ENCODE peak calls at places on chromosomes 4 and X, in nine cellular contexts. L, G, Z, J, D, H, I, C and W are unnamed samples.

GRCh38 chr4:7964890-7965662 is 25.4 kb upstream of the AFAP1 start:
- DNase-seq in D (no peak), G (peak), J (peak), C (no peak), I (peak), H (no peak), Z (no peak), L (no peak), W (no peak)

GRCh38 chr4:135244605-135245146 is 1043.1 kb upstream of the PABPC4L start:
- DNase-seq in J (no peak), C (no peak), G (no peak), Z (no peak), H (no peak), I (no peak), L (no peak), D (no peak), W (no peak)

GRCh38 chr4:54233697-54234496 is 4.8 kb downstream of the PDGFRA start:
- DNase-seq in Z (peak), H (peak), G (peak), C (no peak), I (peak), L (peak), D (peak), J (peak), W (peak)

GRCh38 chr4:24130637-24131036 is 240.8 kb upstream of the PPARGC1A start:
- DNase-seq in D (no peak), Z (no peak), L (no peak), G (no peak), H (no peak), J (no peak), I (no peak), C (no peak), W (no peak)

GRCh38 chr4:120071192-120071795 is 4.6 kb upstream of the MAD2L1 start:
- DNase-seq in H (peak), Z (peak), L (no peak), G (peak), C (no peak), D (no peak), J (no peak), I (peak), W (peak)

GRCh38 chrX:50202539-50202938 is 1.7 kb upstream of the AKAP4 start:
- DNase-seq in H (no peak), J (no peak), G (no peak), D (no peak), Z (no peak), L (no peak), C (no peak), I (no peak), W (no peak)

GRCh38 chr4:35463251-35463952 is 780.9 kb downstream of the ARAP2 start:
- DNase-seq in H (no peak), G (no peak), I (no peak), L (no peak), Z (no peak), C (no peak), J (no peak), D (no peak), W (no peak)

GRCh38 chrX:122582280-122582679 is 601.8 kb upstream of the GRIA3 start:
- DNase-seq in Z (no peak), D (no peak), H (no peak), G (no peak), J (no peak), I (no peak), C (no peak), L (no peak), W (no peak)

GRCh38 chr4:40957281-40957680 is 207.5 kb downstream of the NSUN7 start:
- DNase-seq in L (no peak), I (no peak), C (no peak), Z (no peak), H (no peak), D (no peak), J (no peak), G (no peak), W (no peak)

GRCh38 chr4:60579335-60579734 is 620.8 kb upstream of the ADGRL3 start:
- DNase-seq in G (no peak), L (no peak), H (no peak), C (no peak), I (no peak), D (no peak), J (no peak), Z (no peak), W (no peak)

GRCh38 chr4:41933997-41934812 is 1.0 kb upstream of the TMEM33 start:
- DNase-seq in L (no peak), G (peak), C (no peak), D (no peak), Z (no peak), J (peak), I (no peak), H (no peak), W (no peak)

GRCh38 chr4:11529625-11530201 is 101.0 kb upstream of the HS3ST1 start:
- DNase-seq in L (no peak), G (peak), D (no peak), H (no peak), I (no peak), C (no peak), Z (no peak), J (no peak), W (no peak)

GRCh38 chr4:112752061-112752460 is 115.1 kb downstream of the LARP7 start:
- DNase-seq in I (no peak), L (no peak), G (no peak), Z (no peak), C (no peak), D (no peak), J (no peak), H (no peak), W (no peak)

GRCh38 chr4:95857761-95858160 is 17.9 kb downstream of the PDHA2 start:
- DNase-seq in D (no peak), H (no peak), I (no peak), C (no peak), Z (no peak), G (no peak), L (no peak), J (no peak), W (no peak)

GRCh38 chrX:45622538-45622937 is 421.9 kb upstream of the DIPK2B start:
- DNase-seq in C (peak), Z (no peak), I (no peak), J (no peak), L (no peak), G (no peak), D (no peak), H (no peak), W (no peak)

GRCh38 chr4:1008840-1009646 is 2.4 kb upstream of the FGFRL1 start:
- DNase-seq in J (no peak), L (no peak), H (no peak), D (no peak), G (no peak), C (no peak), I (peak), Z (peak), W (no peak)

GRCh38 chr4:141391771-141392170 is 171.1 kb downstream of the ZNF330 start:
- DNase-seq in G (no peak), I (no peak), C (no peak), D (no peak), J (no peak), H (no peak), Z (no peak), L (no peak), W (no peak)

GRCh38 chrX:25019707-25020390 is 4.1 kb upstream of the ARX start:
- DNase-seq in G (no peak), H (no peak), C (no peak), I (no peak), Z (no peak), L (no peak), J (no peak), D (no peak), W (no peak)

GRCh38 chrX:42129541-42129940 is 206.2 kb upstream of the CASK start:
- DNase-seq in C (no peak), L (no peak), D (no peak), I (no peak), H (no peak), G (no peak), J (no peak), Z (no peak), W (no peak)

GRCh38 chr4:75327804-75328512 is 186.2 kb downstream of the RCHY1 start:
- DNase-seq in Z (no peak), J (no peak), L (no peak), I (no peak), D (no peak), H (no peak), G (no peak), C (no peak), W (no peak)

GRCh38 chr4:39518484-39518883 is 8.8 kb downstream of the UGDH start:
- DNase-seq in C (no peak), G (no peak), L (no peak), H (no peak), D (no peak), Z (no peak), I (no peak), J (no peak), W (no peak)

GRCh38 chrX:41276661-41277506 is 57.1 kb upstream of the DDX3X start:
- DNase-seq in Z (no peak), G (no peak), L (no peak), J (no peak), C (no peak), I (peak), H (peak), D (no peak), W (peak)

GRCh38 chr4:142645478-142646108 is 200.5 kb downstream of the INPP4B start:
- DNase-seq in H (no peak), C (no peak), G (no peak), L (no peak), J (no peak), D (no peak), Z (no peak), I (no peak), W (no peak)

GRCh38 chr4:124432500-124432899 is 280.0 kb downstream of the ANKRD50 start:
- DNase-seq in Z (no peak), C (no peak), J (no peak), I (no peak), D (no peak), H (no peak), L (no peak), G (peak), W (no peak)

GRCh38 chr4:124757121-124757520 is 44.6 kb upstream of the ANKRD50 start:
- DNase-seq in L (no peak), C (peak), G (no peak), I (no peak), D (no peak), Z (no peak), J (no peak), H (no peak), W (no peak)

GRCh38 chr4:77044458-77045124 is 31.2 kb downstream of the CCNI start:
- DNase-seq in Z (no peak), G (peak), H (no peak), I (no peak), L (no peak), D (no peak), C (no peak), J (no peak), W (peak)

GRCh38 chr4:80017125-80017854 is 55.7 kb downstream of the ANTXR2 start:
- DNase-seq in Z (no peak), H (no peak), I (no peak), L (no peak), G (no peak), D (no peak), J (no peak), C (peak), W (no peak)

GRCh38 chrX:72652132-72652531 is 62.0 kb downstream of the PHKA1 start:
- DNase-seq in J (no peak), L (no peak), D (no peak), H (no peak), Z (no peak), C (no peak), I (no peak), G (no peak), W (no peak)

GRCh38 chrX:18255059-18255458 is 34.4 kb upstream of the BEND2 start:
- DNase-seq in L (no peak), I (no peak), D (no peak), J (no peak), C (no peak), H (no peak), Z (no peak), G (no peak), W (no peak)

GRCh38 chr4:8568068-8568668 is 12.0 kb upstream of the GPR78 start:
- DNase-seq in J (no peak), Z (no peak), G (no peak), C (no peak), H (no peak), D (no peak), L (no peak), I (no peak), W (no peak)

GRCh38 chr4:41991916-41992767 is 1.8 kb downstream of the SLC30A9 start:
- DNase-seq in G (no peak), D (no peak), L (no peak), Z (no peak), I (no peak), J (no peak), H (no peak), C (no peak), W (no peak)

GRCh38 chr4:60344908-60345307 is 855.2 kb upstream of the ADGRL3 start:
- DNase-seq in G (no peak), I (no peak), H (no peak), Z (no peak), C (no peak), D (no peak), L (no peak), J (no peak), W (no peak)

GRCh38 chr4:10687526-10687925 is 3.0 kb upstream of the CLNK start:
- DNase-seq in D (no peak), H (no peak), J (no peak), Z (no peak), G (no peak), L (no peak), I (no peak), C (no peak), W (no peak)

GRCh38 chr4:174156239-174156826 is 127.1 kb downstream of the FBXO8 start:
- DNase-seq in I (no peak), C (no peak), H (no peak), G (peak), D (no peak), J (no peak), L (no peak), Z (no peak), W (peak)

GRCh38 chr4:173367946-173368345 is 2.8 kb upstream of the SAP30 start:
- DNase-seq in D (no peak), G (no peak), Z (no peak), J (no peak), I (no peak), C (no peak), L (no peak), H (no peak), W (no peak)

GRCh38 chrX:10233173-10233572 is 76.4 kb downstream of the CLCN4 start:
- DNase-seq in D (no peak), C (no peak), H (no peak), J (no peak), Z (no peak), L (no peak), G (peak), I (no peak), W (no peak)

GRCh38 chr4:30721353-30722091 is 1.4 kb downstream of the PCDH7 start:
- DNase-seq in C (no peak), D (peak), J (no peak), H (peak), I (peak), L (peak), G (peak), Z (no peak), W (peak)

GRCh38 chr4:156763511-156763910 is 208.1 kb downstream of the PDGFC start:
- DNase-seq in D (no peak), I (no peak), J (no peak), G (no peak), L (no peak), H (no peak), Z (no peak), C (no peak), W (no peak)

GRCh38 chrX:74389016-74389415 is 32.3 kb upstream of the SLC16A2 start:
- DNase-seq in H (no peak), G (peak), L (no peak), D (no peak), J (no peak), C (no peak), I (no peak), Z (no peak), W (no peak)

GRCh38 chrX:115560978-115561604 is at the start of gene PLS3:
- DNase-seq in Z (no peak), G (peak), L (peak), C (no peak), H (peak), J (peak), D (peak), I (peak), W (peak)

GRCh38 chrX:136303041-136303440 is 2.3 kb downstream of the ADGRG4 start:
- DNase-seq in G (no peak), C (no peak), I (no peak), J (no peak), Z (no peak), L (no peak), H (no peak), D (no peak), W (no peak)

GRCh38 chrX:136306182-136306581 is 5.4 kb downstream of the ADGRG4 start:
- DNase-seq in L (no peak), J (no peak), Z (no peak), C (no peak), H (no peak), G (no peak), I (no peak), D (no peak), W (no peak)

GRCh38 chrX:136310411-136310810 is 9.6 kb downstream of the ADGRG4 start:
- DNase-seq in Z (no peak), L (no peak), J (no peak), G (peak), I (no peak), C (no peak), H (no peak), D (no peak), W (no peak)

GRCh38 chrX:136307471-136307870 is 6.7 kb downstream of the ADGRG4 start:
- DNase-seq in D (no peak), J (no peak), Z (no peak), L (no peak), C (no peak), H (no peak), G (no peak), I (no peak), W (no peak)

GRCh38 chrX:136304493-136304892 is 3.7 kb downstream of the ADGRG4 start:
- DNase-seq in H (no peak), Z (no peak), D (no peak), C (no peak), J (no peak), G (peak), I (no peak), L (no peak), W (no peak)
- TF ChIP-seq CTCF in H (no peak), Z (no peak), D (no peak), C (no peak), J (no peak), G (no peak), I (no peak), L (no peak), W (no peak)

GRCh38 chrX:22081475-22082092 is 49.5 kb downstream of the PHEX start:
- DNase-seq in D (no peak), I (peak), H (peak), L (no peak), C (no peak), Z (peak), J (peak), G (peak), W (peak)
- TF ChIP-seq CTCF in D (peak), I (peak), H (peak), L (peak), C (peak), Z (peak), J (peak), G (peak), W (peak)

GRCh38 chr4:73573794-73574528 is 46.3 kb downstream of the RASSF6 start:
- DNase-seq in Z (no peak), G (peak), I (peak), C (peak), L (peak), H (peak), D (no peak), J (peak), W (peak)
- TF ChIP-seq CTCF in Z (peak), G (peak), I (peak), C (peak), L (peak), H (peak), D (peak), J (no peak), W (peak)

GRCh38 chr4:189124149-189124758 is 816.4 kb upstream of the FRG1 start:
- DNase-seq in I (peak), Z (no peak), J (peak), L (no peak), D (peak), G (peak), C (no peak), H (peak), W (no peak)
- TF ChIP-seq CTCF in I (no peak), Z (no peak), J (peak), L (peak), D (peak), G (peak), C (peak), H (peak), W (peak)